ENCODE peak calls at places on chromosomes 11 and 22, in four cellular contexts. Q is left ventricle myocardium inferior, H is mesendoderm, Y is ascending aorta. U is an unnamed sample.

GRCh38 chr22:37020192-37020479 is 594 bp downstream of the MPST start:
- DNase-seq in Q (no peak), H (peak), Y (no peak), U (peak)

GRCh38 chr11:59615132-59615636 is 390 bp downstream of the OSBP start:
- DNase-seq in Q (peak), H (peak), Y (peak), U (peak)

GRCh38 chr22:44436656-44437492 is 61.2 kb downstream of the RTL6 start:
- DNase-seq in Q (no peak), H (peak), Y (peak), U (no peak)

GRCh38 chr11:78801161-78801884 is 226.7 kb upstream of the NARS2 start:
- DNase-seq in Q (no peak), H (peak), Y (peak), U (no peak)

GRCh38 chr11:12222099-12222751 is 111.8 kb downstream of the MICAL2 start:
- DNase-seq in Q (peak), H (peak), Y (no peak), U (peak)

GRCh38 chr22:46079093-46079860 is 71.0 kb upstream of the PPARA start:
- DNase-seq in Q (peak), H (no peak), Y (peak), U (peak)

GRCh38 chr11:128471138-128471661 is 116.2 kb downstream of the ETS1 start:
- DNase-seq in Q (no peak), H (no peak), Y (no peak), U (no peak)

GRCh38 chr11:126662055-126662790 is 306.7 kb downstream of the ST3GAL4 start:
- DNase-seq in Q (no peak), H (no peak), Y (no peak), U (no peak)

GRCh38 chr11:126352934-126353801 is 2.3 kb upstream of the ST3GAL4 start:
- DNase-seq in Q (no peak), H (peak), Y (no peak), U (no peak)

GRCh38 chr11:94046796-94047195 is 25.6 kb downstream of the HEPHL1 start:
- DNase-seq in Q (no peak), H (no peak), Y (no peak), U (no peak)

GRCh38 chr11:2517016-2517385 is 72.2 kb downstream of the KCNQ1 start:
- DNase-seq in Q (peak), H (no peak), Y (peak), U (no peak)

GRCh38 chr11:46247090-46247489 is 30.4 kb upstream of the CREB3L1 start:
- DNase-seq in Q (no peak), H (no peak), Y (no peak), U (peak)

GRCh38 chr11:123478352-123478986 is 48.4 kb downstream of the GRAMD1B start:
- DNase-seq in Q (no peak), H (peak), Y (no peak), U (peak)

GRCh38 chr11:26578998-26579635 is 7.1 kb upstream of the MUC15 start:
- DNase-seq in Q (no peak), H (no peak), Y (no peak), U (no peak)

GRCh38 chr11:41954034-41954433 is 494.6 kb upstream of the LRRC4C start:
- DNase-seq in Q (no peak), H (no peak), Y (no peak), U (no peak)

GRCh38 chr11:30631148-30631547 is 45.0 kb upstream of the MPPED2 start:
- DNase-seq in Q (no peak), H (no peak), Y (no peak), U (no peak)

GRCh38 chr11:45468265-45468856 is 182.2 kb upstream of the SYT13 start:
- DNase-seq in Q (no peak), H (peak), Y (no peak), U (no peak)

GRCh38 chr11:69339041-69339733 is 45.2 kb downstream of the MYEOV start:
- DNase-seq in Q (no peak), H (no peak), Y (no peak), U (no peak)

GRCh38 chr11:47711816-47712215 is 3.4 kb downstream of the AGBL2 start:
- DNase-seq in Q (no peak), H (no peak), Y (no peak), U (no peak)

GRCh38 chr11:120608061-120608460 is 96.5 kb downstream of the GRIK4 start:
- DNase-seq in Q (no peak), H (no peak), Y (no peak), U (no peak)

GRCh38 chr11:44754876-44755552 is 28.3 kb downstream of the TSPAN18 start:
- DNase-seq in Q (no peak), H (no peak), Y (peak), U (no peak)

GRCh38 chr11:44007746-44008501 is 39.9 kb upstream of the ACCSL start:
- DNase-seq in Q (no peak), H (peak), Y (peak), U (peak)

GRCh38 chr11:36098046-36098445 is 154.2 kb downstream of the LDLRAD3 start:
- DNase-seq in Q (peak), H (peak), Y (no peak), U (no peak)

GRCh38 chr11:72676874-72677341 is 2.7 kb upstream of the PDE2A start:
- DNase-seq in Q (peak), H (peak), Y (no peak), U (peak)

GRCh38 chr11:57263351-57263750 is 26.3 kb upstream of the APLNR start:
- DNase-seq in Q (no peak), H (no peak), Y (no peak), U (no peak)

GRCh38 chr11:120260616-120261015 is 20.7 kb downstream of the POU2F3 start:
- DNase-seq in Q (no peak), H (no peak), Y (no peak), U (peak)

GRCh38 chr11:130213143-130213978 is 53.8 kb downstream of the ST14 start:
- DNase-seq in Q (peak), H (peak), Y (peak), U (peak)

GRCh38 chr11:33334627-33335026 is 77.4 kb downstream of the HIPK3 start:
- DNase-seq in Q (no peak), H (no peak), Y (no peak), U (no peak)

GRCh38 chr22:47355776-47356432 is 593.5 kb downstream of the TBC1D22A start:
- DNase-seq in Q (no peak), H (no peak), Y (no peak), U (peak)

GRCh38 chr22:49934144-49934890 is 15.9 kb downstream of the CRELD2 start:
- DNase-seq in Q (peak), H (no peak), Y (no peak), U (peak)

GRCh38 chr22:28247114-28247513 is 328.1 kb upstream of the PITPNB start:
- DNase-seq in Q (no peak), H (no peak), Y (no peak), U (no peak)

GRCh38 chr22:38071421-38072321 is 12.3 kb downstream of the SLC16A8 start:
- DNase-seq in Q (no peak), H (no peak), Y (no peak), U (no peak)

GRCh38 chr22:38068641-38069371 is 11.6 kb downstream of the PICK1 start:
- DNase-seq in Q (no peak), H (no peak), Y (no peak), U (no peak)

GRCh38 chr22:38069372-38070249 is 12.4 kb downstream of the PICK1 start:
- DNase-seq in Q (peak), H (no peak), Y (peak), U (peak)

GRCh38 chr22:38072322-38073149 is 11.4 kb downstream of the SLC16A8 start:
- DNase-seq in Q (no peak), H (no peak), Y (no peak), U (no peak)

DNA sequence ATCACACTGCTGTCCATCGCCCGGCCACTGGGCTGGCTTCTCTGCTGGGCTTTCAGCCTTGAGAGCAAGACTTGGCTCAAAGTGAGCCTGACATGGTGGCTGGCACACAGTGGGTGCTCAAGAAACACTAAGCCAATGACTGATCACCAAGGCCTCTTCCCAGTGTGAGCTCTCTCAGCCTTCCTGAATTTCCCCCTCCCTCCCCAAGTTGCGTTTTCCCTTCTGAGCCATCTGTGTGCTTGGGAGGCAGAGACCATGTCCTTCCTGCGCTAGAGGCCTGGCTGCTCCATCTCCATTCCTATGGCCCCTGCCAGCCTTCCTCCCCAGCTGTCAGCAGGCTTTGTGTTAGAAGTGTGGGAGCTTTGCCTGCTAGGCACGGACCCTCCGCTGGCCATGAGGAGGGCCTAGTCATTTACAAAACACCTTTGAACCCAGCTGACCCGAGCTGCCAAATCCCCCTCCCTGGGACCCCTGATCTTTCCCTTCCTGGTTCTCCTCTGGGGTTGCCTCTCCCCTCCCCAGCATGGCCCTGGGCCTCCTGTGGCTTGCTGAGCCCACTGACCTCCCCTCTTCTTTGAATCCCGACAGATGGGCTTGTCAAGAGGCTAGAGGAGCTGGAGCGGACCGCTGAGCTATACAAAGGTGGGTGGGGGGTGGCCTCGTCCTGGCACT is 13.2 kb downstream of the PICK1 start:
- DNase-seq in Q (no peak), H (no peak), Y (no peak), U (no peak)
- H3K27ac ChIP-seq in Q (peak), H (no peak), Y (peak), U (peak)

DNA sequence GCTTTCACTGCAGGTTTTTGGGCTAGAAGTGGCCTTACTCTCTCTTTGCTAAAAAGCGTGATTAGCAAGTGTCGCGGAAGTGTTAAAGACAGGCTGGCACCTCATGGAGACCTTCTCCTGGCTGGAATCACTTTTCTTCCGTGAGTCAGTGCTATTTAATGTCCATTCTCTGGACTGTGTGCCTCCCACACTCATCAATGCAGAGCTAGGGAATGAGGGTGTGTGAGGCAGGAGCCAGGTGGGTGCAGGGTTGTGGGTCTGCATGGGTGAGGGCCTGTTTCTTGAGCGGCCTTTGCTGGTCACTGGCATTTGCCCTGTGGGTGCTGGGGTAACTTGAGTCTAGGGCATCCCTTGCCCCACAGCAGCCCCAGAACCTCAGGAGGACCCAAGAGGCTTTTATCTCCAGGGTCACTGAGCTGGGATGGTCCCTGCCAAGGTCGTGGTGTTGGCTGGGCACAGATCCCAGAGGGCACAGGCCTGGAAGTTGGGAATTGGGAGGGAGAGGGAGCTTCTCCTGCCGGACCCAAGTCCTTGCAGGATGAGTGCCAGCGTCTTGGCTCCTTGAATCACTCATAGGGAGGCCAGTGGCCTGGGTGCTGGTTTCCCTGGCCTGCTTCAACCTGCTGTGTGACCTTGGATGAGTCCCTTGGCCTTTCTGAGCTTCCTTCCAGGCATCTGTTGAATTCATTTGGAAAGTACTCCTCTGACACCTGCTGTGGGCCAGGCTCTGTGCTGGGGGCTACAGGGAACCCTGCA is 30.0 kb downstream of the KIAA1671 start:
- DNase-seq in Q (no peak), H (peak), Y (no peak), U (no peak)
- H3K27ac ChIP-seq in Q (peak), H (no peak), Y (peak), U (no peak)

GRCh38 chr11:577611-577894 is 1.3 kb downstream of the PHRF1 start:
- DNase-seq in Q (no peak), H (no peak), Y (no peak), U (no peak)
- H3K27ac ChIP-seq in Q (no peak), H (no peak), Y (no peak), U (no peak)

DNA sequence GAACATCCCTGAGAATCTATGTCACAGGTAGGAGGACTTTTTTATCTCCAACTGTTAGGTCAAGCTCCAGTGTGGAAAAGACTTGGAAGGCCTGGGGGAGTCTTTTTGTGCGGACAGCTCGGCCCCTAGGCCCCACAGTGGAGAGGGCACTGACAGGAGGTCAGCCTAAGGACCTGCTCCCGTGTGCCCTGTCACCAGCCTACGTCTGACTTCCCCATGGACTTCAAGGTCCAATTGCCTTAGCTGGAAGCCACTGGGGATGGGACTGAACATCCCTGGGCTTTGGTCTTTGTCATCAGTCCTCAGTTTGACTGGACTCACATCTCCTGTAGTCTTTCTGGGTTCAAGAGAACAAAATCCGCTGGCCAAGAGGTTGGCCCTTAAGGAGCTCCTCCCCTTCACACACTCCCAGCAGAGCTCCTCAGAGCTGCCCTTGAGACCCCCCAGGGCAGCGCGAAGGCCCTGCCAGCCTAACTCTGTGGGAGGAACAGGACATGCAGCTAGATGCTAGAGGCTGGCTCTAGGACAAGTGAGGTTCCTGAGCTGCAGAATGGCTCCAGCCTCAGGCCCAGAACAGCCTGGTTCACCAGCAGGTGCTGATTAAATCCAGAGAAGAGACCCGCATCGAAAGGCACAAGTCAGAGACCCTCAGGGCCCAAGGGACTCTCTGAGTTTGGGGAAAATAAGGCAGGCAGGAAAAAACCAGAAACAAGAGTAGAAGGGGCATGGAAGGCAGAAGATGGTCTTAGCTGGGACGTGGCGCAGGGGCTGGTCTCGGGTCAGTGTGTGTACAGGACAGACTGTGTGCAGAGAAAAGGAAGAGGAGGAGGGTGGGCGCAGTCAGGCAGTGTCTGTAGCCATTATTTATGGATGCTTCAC is 31.6 kb downstream of the PPP2R1B start:
- DNase-seq in Q (peak), H (no peak), Y (no peak), U (no peak)
- H3K27ac ChIP-seq in Q (peak), H (no peak), Y (peak), U (peak)

DNA sequence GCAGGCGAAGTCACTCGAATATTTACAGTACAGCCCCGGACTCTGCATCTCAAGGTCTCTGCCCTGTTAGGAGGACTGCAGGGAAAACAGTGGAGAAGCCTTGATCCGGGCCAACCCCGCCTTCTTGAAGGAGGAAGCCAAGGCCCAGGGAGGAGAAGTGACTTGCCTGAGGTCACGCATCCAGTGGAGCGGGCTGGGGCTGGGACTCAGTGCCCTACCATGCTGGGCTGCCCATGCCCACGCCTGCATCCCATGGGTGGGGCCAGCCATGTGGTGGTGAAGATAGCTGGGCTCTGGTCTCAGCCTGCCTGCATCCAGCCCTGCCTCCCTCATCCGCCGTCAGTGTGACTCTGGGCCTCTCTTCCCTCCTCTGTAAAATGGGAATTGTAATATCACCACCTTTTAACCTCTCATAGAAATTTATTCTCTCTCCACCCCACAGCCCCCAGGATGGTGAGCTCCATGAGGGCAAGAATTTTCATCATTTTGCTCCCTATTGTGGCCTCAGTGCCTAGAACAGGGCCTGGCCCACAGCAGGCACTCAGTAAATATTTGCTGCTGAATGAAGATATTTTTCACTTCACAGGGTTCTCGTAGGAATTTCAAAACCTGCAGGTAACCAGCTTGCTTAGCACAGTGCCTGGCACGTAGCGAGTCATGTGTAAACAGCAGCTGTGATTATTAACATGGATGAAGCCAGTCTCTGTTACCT is 57.3 kb downstream of the OTOG start:
- DNase-seq in Q (no peak), H (no peak), Y (no peak), U (no peak)
- H3K27ac ChIP-seq in Q (no peak), H (no peak), Y (no peak), U (no peak)

DNA sequence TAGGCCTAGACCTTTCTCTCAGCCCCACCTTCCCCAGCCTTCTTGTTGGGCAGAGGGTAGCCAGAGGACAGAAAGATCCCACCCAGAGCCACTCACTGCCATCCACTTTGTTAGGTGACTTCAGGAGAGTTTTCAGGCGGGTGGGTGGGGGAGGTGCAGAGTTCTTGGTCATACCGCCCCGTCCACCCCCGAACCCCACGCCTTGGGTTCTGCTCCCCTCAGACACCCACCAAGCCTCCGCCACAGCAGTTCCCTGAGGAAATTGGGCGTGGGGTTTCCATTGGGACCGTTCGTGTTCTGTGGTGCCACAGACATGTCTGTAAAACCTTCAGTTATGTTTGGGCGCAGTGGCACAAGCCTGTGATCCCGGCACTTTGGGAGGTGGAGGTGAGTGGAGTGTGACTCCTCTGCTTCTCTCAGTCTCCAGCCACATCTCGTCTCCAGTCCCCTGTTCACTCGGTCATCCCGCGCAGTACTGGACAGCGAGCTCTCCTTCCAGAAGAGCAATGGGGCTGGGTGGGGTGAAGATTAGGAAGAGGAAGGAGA is 1.5 kb downstream of the MIF start:
- DNase-seq in Q (no peak), H (no peak), Y (no peak), U (no peak)
- H3K27ac ChIP-seq in Q (peak), H (no peak), Y (peak), U (peak)

DNA sequence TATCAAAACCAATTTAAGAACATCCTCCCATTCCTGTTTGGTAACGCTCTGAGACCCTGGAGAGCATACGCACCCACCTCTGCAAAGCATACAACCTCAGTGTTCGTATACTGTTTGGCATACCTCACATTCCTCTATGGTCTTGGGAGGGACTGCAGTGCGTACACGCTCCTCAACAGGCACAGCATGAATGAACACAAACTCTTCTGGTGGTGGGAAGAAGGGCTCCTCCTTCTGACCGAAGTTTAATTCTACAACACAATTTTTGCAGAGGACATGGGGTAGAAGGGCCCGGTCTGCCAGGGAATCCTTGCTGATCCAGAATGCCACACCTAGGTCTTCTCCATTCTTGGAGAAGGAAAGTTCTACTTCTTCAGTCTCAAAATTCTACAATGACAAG is 5.3 kb downstream of the HNRNPUL2 start:
- DNase-seq in Q (no peak), H (peak), Y (no peak), U (no peak)
- H3K27ac ChIP-seq in Q (no peak), H (no peak), Y (no peak), U (no peak)

DNA sequence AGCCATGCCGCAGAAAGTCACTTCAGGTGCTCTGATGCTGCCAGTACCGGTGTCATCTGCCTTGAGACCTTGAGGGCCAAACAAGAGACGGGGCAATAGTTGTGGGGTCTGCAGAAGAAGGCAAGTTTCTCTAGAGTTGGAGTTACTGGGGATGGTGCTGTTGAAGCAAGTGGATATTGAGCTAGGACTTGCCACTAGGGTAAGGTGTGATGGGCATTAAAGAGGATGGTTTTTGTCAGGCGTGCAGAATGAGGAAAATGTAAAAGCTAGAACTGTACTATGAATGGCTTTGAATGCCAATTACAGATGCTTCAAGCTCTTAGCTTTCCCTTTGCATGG is 61.6 kb downstream of the TNRC6B start:
- DNase-seq in Q (no peak), H (no peak), Y (no peak), U (no peak)
- H3K27ac ChIP-seq in Q (peak), H (no peak), Y (peak), U (no peak)

U was measured in testis.